ENCODE peak calls at places on chromosomes 11 and 22, in nine cellular contexts. One of them, this sample, is unnamed.

GRCh38 chr11:115145316-115145715 is 358.9 kb downstream of the CADM1 start:
- DNase-seq in fibroblast of mammary gland: no peak
- DNase-seq in RWPE1: no peak
- DNase-seq in NCI-H1930: no peak
- DNase-seq in pons: no peak
- DNase-seq in fibroblast of lung: no peak
- DNase-seq in nucleus accumbens: no peak
- DNase-seq in stimulated activated CD4-positive, alpha-beta T cell treated with anti-CD3 and anti-CD28 coated beads, Interleukin-12 subunit alpha, Interleukin-12 subunit beta, amount 100 ng/mL, for 48 hours: no peak
- DNase-seq in activated CD4-positive, alpha-beta memory T cell treated with anti-CD3 and anti-CD28 coated beads for 36 hours: no peak
- DNase-seq in this sample: no peak

GRCh38 chr11:112506852-112507251 is 246.2 kb upstream of the PLET1 start:
- DNase-seq in fibroblast of mammary gland: no peak
- DNase-seq in RWPE1: no peak
- DNase-seq in NCI-H1930: no peak
- DNase-seq in pons: no peak
- DNase-seq in fibroblast of lung: no peak
- DNase-seq in nucleus accumbens: no peak
- DNase-seq in stimulated activated CD4-positive, alpha-beta T cell treated with anti-CD3 and anti-CD28 coated beads, Interleukin-12 subunit alpha, Interleukin-12 subunit beta, amount 100 ng/mL, for 48 hours: no peak
- DNase-seq in activated CD4-positive, alpha-beta memory T cell treated with anti-CD3 and anti-CD28 coated beads for 36 hours: no peak
- DNase-seq in this sample: no peak

GRCh38 chr11:554824-555499 is 5.6 kb downstream of the LMNTD2 start:
- DNase-seq in fibroblast of mammary gland: peak; percentile 22
- DNase-seq in RWPE1: no peak
- DNase-seq in NCI-H1930: peak; percentile 97
- DNase-seq in pons: no peak
- DNase-seq in fibroblast of lung: peak; percentile 35
- DNase-seq in nucleus accumbens: no peak
- DNase-seq in stimulated activated CD4-positive, alpha-beta T cell treated with anti-CD3 and anti-CD28 coated beads, Interleukin-12 subunit alpha, Interleukin-12 subunit beta, amount 100 ng/mL, for 48 hours: peak; percentile 65
- DNase-seq in activated CD4-positive, alpha-beta memory T cell treated with anti-CD3 and anti-CD28 coated beads for 36 hours: peak; percentile 82
- DNase-seq in this sample: peak; percentile 67

GRCh38 chr11:92948116-92948515 is 21.3 kb upstream of the MTNR1B start:
- DNase-seq in fibroblast of mammary gland: no peak
- DNase-seq in RWPE1: no peak
- DNase-seq in NCI-H1930: no peak
- DNase-seq in pons: no peak
- DNase-seq in fibroblast of lung: no peak
- DNase-seq in nucleus accumbens: no peak
- DNase-seq in stimulated activated CD4-positive, alpha-beta T cell treated with anti-CD3 and anti-CD28 coated beads, Interleukin-12 subunit alpha, Interleukin-12 subunit beta, amount 100 ng/mL, for 48 hours: no peak
- DNase-seq in activated CD4-positive, alpha-beta memory T cell treated with anti-CD3 and anti-CD28 coated beads for 36 hours: no peak
- DNase-seq in this sample: no peak

GRCh38 chr11:24664399-24664798 is 167.5 kb downstream of the LUZP2 start:
- DNase-seq in fibroblast of mammary gland: no peak
- DNase-seq in RWPE1: no peak
- DNase-seq in NCI-H1930: no peak
- DNase-seq in pons: no peak
- DNase-seq in fibroblast of lung: no peak
- DNase-seq in nucleus accumbens: no peak
- DNase-seq in stimulated activated CD4-positive, alpha-beta T cell treated with anti-CD3 and anti-CD28 coated beads, Interleukin-12 subunit alpha, Interleukin-12 subunit beta, amount 100 ng/mL, for 48 hours: no peak
- DNase-seq in activated CD4-positive, alpha-beta memory T cell treated with anti-CD3 and anti-CD28 coated beads for 36 hours: no peak
- DNase-seq in this sample: no peak

GRCh38 chr11:96021901-96022650 is 98.2 kb upstream of the MTMR2 start:
- DNase-seq in fibroblast of mammary gland: no peak
- DNase-seq in RWPE1: no peak
- DNase-seq in NCI-H1930: no peak
- DNase-seq in pons: no peak
- DNase-seq in fibroblast of lung: no peak
- DNase-seq in nucleus accumbens: no peak
- DNase-seq in stimulated activated CD4-positive, alpha-beta T cell treated with anti-CD3 and anti-CD28 coated beads, Interleukin-12 subunit alpha, Interleukin-12 subunit beta, amount 100 ng/mL, for 48 hours: no peak
- DNase-seq in activated CD4-positive, alpha-beta memory T cell treated with anti-CD3 and anti-CD28 coated beads for 36 hours: no peak
- DNase-seq in this sample: no peak

GRCh38 chr22:48729499-48730171 is 1098.0 kb downstream of the BRD1 start:
- DNase-seq in fibroblast of mammary gland: no peak
- DNase-seq in RWPE1: no peak
- DNase-seq in NCI-H1930: no peak
- DNase-seq in pons: no peak
- DNase-seq in fibroblast of lung: no peak
- DNase-seq in nucleus accumbens: no peak
- DNase-seq in stimulated activated CD4-positive, alpha-beta T cell treated with anti-CD3 and anti-CD28 coated beads, Interleukin-12 subunit alpha, Interleukin-12 subunit beta, amount 100 ng/mL, for 48 hours: no peak
- DNase-seq in activated CD4-positive, alpha-beta memory T cell treated with anti-CD3 and anti-CD28 coated beads for 36 hours: no peak
- DNase-seq in this sample: no peak

GRCh38 chr11:11677672-11678356 is 56.0 kb upstream of the GALNT18 start:
- DNase-seq in fibroblast of mammary gland: no peak
- DNase-seq in RWPE1: no peak
- DNase-seq in NCI-H1930: no peak
- DNase-seq in pons: no peak
- DNase-seq in fibroblast of lung: no peak
- DNase-seq in nucleus accumbens: no peak
- DNase-seq in stimulated activated CD4-positive, alpha-beta T cell treated with anti-CD3 and anti-CD28 coated beads, Interleukin-12 subunit alpha, Interleukin-12 subunit beta, amount 100 ng/mL, for 48 hours: no peak
- DNase-seq in activated CD4-positive, alpha-beta memory T cell treated with anti-CD3 and anti-CD28 coated beads for 36 hours: no peak
- DNase-seq in this sample: no peak

GRCh38 chr11:120894207-120894989 is 129.5 kb upstream of the TBCEL start:
- DNase-seq in fibroblast of mammary gland: no peak
- DNase-seq in RWPE1: peak; percentile 17
- DNase-seq in NCI-H1930: no peak
- DNase-seq in pons: no peak
- DNase-seq in fibroblast of lung: no peak
- DNase-seq in nucleus accumbens: no peak
- DNase-seq in stimulated activated CD4-positive, alpha-beta T cell treated with anti-CD3 and anti-CD28 coated beads, Interleukin-12 subunit alpha, Interleukin-12 subunit beta, amount 100 ng/mL, for 48 hours: no peak
- DNase-seq in activated CD4-positive, alpha-beta memory T cell treated with anti-CD3 and anti-CD28 coated beads for 36 hours: no peak
- DNase-seq in this sample: no peak

GRCh38 chr11:72652871-72653615 is 21.2 kb downstream of the PDE2A start:
- DNase-seq in fibroblast of mammary gland: no peak
- DNase-seq in RWPE1: no peak
- DNase-seq in NCI-H1930: no peak
- DNase-seq in pons: no peak
- DNase-seq in fibroblast of lung: no peak
- DNase-seq in nucleus accumbens: no peak
- DNase-seq in stimulated activated CD4-positive, alpha-beta T cell treated with anti-CD3 and anti-CD28 coated beads, Interleukin-12 subunit alpha, Interleukin-12 subunit beta, amount 100 ng/mL, for 48 hours: no peak
- DNase-seq in activated CD4-positive, alpha-beta memory T cell treated with anti-CD3 and anti-CD28 coated beads for 36 hours: no peak
- DNase-seq in this sample: no peak

GRCh38 chr11:16739326-16739875 is 954 bp downstream of the C11orf58 start:
- DNase-seq in fibroblast of mammary gland: no peak
- DNase-seq in RWPE1: peak; percentile 16
- DNase-seq in NCI-H1930: no peak
- DNase-seq in pons: peak; percentile 17
- DNase-seq in fibroblast of lung: peak; percentile 40
- DNase-seq in nucleus accumbens: no peak
- DNase-seq in stimulated activated CD4-positive, alpha-beta T cell treated with anti-CD3 and anti-CD28 coated beads, Interleukin-12 subunit alpha, Interleukin-12 subunit beta, amount 100 ng/mL, for 48 hours: no peak
- DNase-seq in activated CD4-positive, alpha-beta memory T cell treated with anti-CD3 and anti-CD28 coated beads for 36 hours: no peak
- DNase-seq in this sample: no peak

GRCh38 chr22:36702832-36703210 is 731 bp downstream of the CACNG2 start:
- DNase-seq in fibroblast of mammary gland: no peak
- DNase-seq in RWPE1: no peak
- DNase-seq in NCI-H1930: no peak
- DNase-seq in pons: no peak
- DNase-seq in fibroblast of lung: no peak
- DNase-seq in nucleus accumbens: no peak
- DNase-seq in stimulated activated CD4-positive, alpha-beta T cell treated with anti-CD3 and anti-CD28 coated beads, Interleukin-12 subunit alpha, Interleukin-12 subunit beta, amount 100 ng/mL, for 48 hours: no peak
- DNase-seq in activated CD4-positive, alpha-beta memory T cell treated with anti-CD3 and anti-CD28 coated beads for 36 hours: no peak
- DNase-seq in this sample: no peak

GRCh38 chr11:111000400-111001090 is 245.0 kb upstream of the POU2AF2 start:
- DNase-seq in fibroblast of mammary gland: peak; percentile 68
- DNase-seq in RWPE1: no peak
- DNase-seq in NCI-H1930: no peak
- DNase-seq in pons: no peak
- DNase-seq in fibroblast of lung: peak; percentile 79
- DNase-seq in nucleus accumbens: no peak
- DNase-seq in stimulated activated CD4-positive, alpha-beta T cell treated with anti-CD3 and anti-CD28 coated beads, Interleukin-12 subunit alpha, Interleukin-12 subunit beta, amount 100 ng/mL, for 48 hours: no peak
- DNase-seq in activated CD4-positive, alpha-beta memory T cell treated with anti-CD3 and anti-CD28 coated beads for 36 hours: no peak
- DNase-seq in this sample: no peak

GRCh38 chr22:27454807-27455450 is 346.6 kb downstream of the MN1 start:
- DNase-seq in fibroblast of mammary gland: no peak
- DNase-seq in RWPE1: no peak
- DNase-seq in NCI-H1930: no peak
- DNase-seq in pons: no peak
- DNase-seq in fibroblast of lung: peak; percentile 40
- DNase-seq in nucleus accumbens: no peak
- DNase-seq in stimulated activated CD4-positive, alpha-beta T cell treated with anti-CD3 and anti-CD28 coated beads, Interleukin-12 subunit alpha, Interleukin-12 subunit beta, amount 100 ng/mL, for 48 hours: no peak
- DNase-seq in activated CD4-positive, alpha-beta memory T cell treated with anti-CD3 and anti-CD28 coated beads for 36 hours: no peak
- DNase-seq in this sample: no peak

GRCh38 chr11:61960532-61960931 is 6.9 kb downstream of the FTH1 start:
- DNase-seq in fibroblast of mammary gland: no peak
- DNase-seq in RWPE1: no peak
- DNase-seq in NCI-H1930: no peak
- DNase-seq in pons: no peak
- DNase-seq in fibroblast of lung: no peak
- DNase-seq in nucleus accumbens: no peak
- DNase-seq in stimulated activated CD4-positive, alpha-beta T cell treated with anti-CD3 and anti-CD28 coated beads, Interleukin-12 subunit alpha, Interleukin-12 subunit beta, amount 100 ng/mL, for 48 hours: no peak
- DNase-seq in activated CD4-positive, alpha-beta memory T cell treated with anti-CD3 and anti-CD28 coated beads for 36 hours: peak; percentile 4
- DNase-seq in this sample: no peak

GRCh38 chr11:16737860-16738197 is 618 bp upstream of the C11orf58 start:
- DNase-seq in fibroblast of mammary gland: no peak
- DNase-seq in RWPE1: no peak
- DNase-seq in NCI-H1930: no peak
- DNase-seq in pons: no peak
- DNase-seq in fibroblast of lung: peak; percentile 19
- DNase-seq in nucleus accumbens: no peak
- DNase-seq in stimulated activated CD4-positive, alpha-beta T cell treated with anti-CD3 and anti-CD28 coated beads, Interleukin-12 subunit alpha, Interleukin-12 subunit beta, amount 100 ng/mL, for 48 hours: no peak
- DNase-seq in activated CD4-positive, alpha-beta memory T cell treated with anti-CD3 and anti-CD28 coated beads for 36 hours: no peak
- DNase-seq in this sample: no peak

GRCh38 chr11:113974741-113975470 is at the start of gene HTR3A:
- DNase-seq in fibroblast of mammary gland: peak; percentile 8
- DNase-seq in RWPE1: peak; percentile 26
- DNase-seq in NCI-H1930: peak; percentile 12
- DNase-seq in pons: no peak
- DNase-seq in fibroblast of lung: no peak
- DNase-seq in nucleus accumbens: no peak
- DNase-seq in stimulated activated CD4-positive, alpha-beta T cell treated with anti-CD3 and anti-CD28 coated beads, Interleukin-12 subunit alpha, Interleukin-12 subunit beta, amount 100 ng/mL, for 48 hours: no peak
- DNase-seq in activated CD4-positive, alpha-beta memory T cell treated with anti-CD3 and anti-CD28 coated beads for 36 hours: no peak
- DNase-seq in this sample: no peak

GRCh38 chr11:59212222-59212621 is 505 bp downstream of the MPEG1 start:
- DNase-seq in fibroblast of mammary gland: no peak
- DNase-seq in RWPE1: no peak
- DNase-seq in NCI-H1930: no peak
- DNase-seq in pons: no peak
- DNase-seq in fibroblast of lung: no peak
- DNase-seq in nucleus accumbens: no peak
- DNase-seq in stimulated activated CD4-positive, alpha-beta T cell treated with anti-CD3 and anti-CD28 coated beads, Interleukin-12 subunit alpha, Interleukin-12 subunit beta, amount 100 ng/mL, for 48 hours: no peak
- DNase-seq in activated CD4-positive, alpha-beta memory T cell treated with anti-CD3 and anti-CD28 coated beads for 36 hours: no peak
- DNase-seq in this sample: no peak

GRCh38 chr11:71272161-71272560 is 19.8 kb upstream of the SHANK2 start:
- DNase-seq in fibroblast of mammary gland: no peak
- DNase-seq in RWPE1: no peak
- DNase-seq in NCI-H1930: no peak
- DNase-seq in pons: no peak
- DNase-seq in fibroblast of lung: no peak
- DNase-seq in nucleus accumbens: no peak
- DNase-seq in stimulated activated CD4-positive, alpha-beta T cell treated with anti-CD3 and anti-CD28 coated beads, Interleukin-12 subunit alpha, Interleukin-12 subunit beta, amount 100 ng/mL, for 48 hours: no peak
- DNase-seq in activated CD4-positive, alpha-beta memory T cell treated with anti-CD3 and anti-CD28 coated beads for 36 hours: no peak
- DNase-seq in this sample: no peak

GRCh38 chr11:25860677-25861445 is 471.1 kb upstream of the ANO3 start:
- DNase-seq in fibroblast of mammary gland: peak; percentile 1
- DNase-seq in RWPE1: no peak
- DNase-seq in NCI-H1930: peak; percentile 28
- DNase-seq in pons: peak; percentile 17
- DNase-seq in fibroblast of lung: peak; percentile 17
- DNase-seq in nucleus accumbens: no peak
- DNase-seq in stimulated activated CD4-positive, alpha-beta T cell treated with anti-CD3 and anti-CD28 coated beads, Interleukin-12 subunit alpha, Interleukin-12 subunit beta, amount 100 ng/mL, for 48 hours: no peak
- DNase-seq in activated CD4-positive, alpha-beta memory T cell treated with anti-CD3 and anti-CD28 coated beads for 36 hours: no peak
- DNase-seq in this sample: no peak

GRCh38 chr22:49396817-49397216 is 430.9 kb downstream of the BRD1 start:
- DNase-seq in fibroblast of mammary gland: no peak
- DNase-seq in RWPE1: no peak
- DNase-seq in NCI-H1930: no peak
- DNase-seq in pons: no peak
- DNase-seq in fibroblast of lung: no peak
- DNase-seq in nucleus accumbens: no peak
- DNase-seq in stimulated activated CD4-positive, alpha-beta T cell treated with anti-CD3 and anti-CD28 coated beads, Interleukin-12 subunit alpha, Interleukin-12 subunit beta, amount 100 ng/mL, for 48 hours: no peak
- DNase-seq in activated CD4-positive, alpha-beta memory T cell treated with anti-CD3 and anti-CD28 coated beads for 36 hours: no peak
- DNase-seq in this sample: no peak

GRCh38 chr11:66280428-66280827 is 2.5 kb downstream of the CNIH2 start:
- DNase-seq in fibroblast of mammary gland: no peak
- DNase-seq in RWPE1: no peak
- DNase-seq in NCI-H1930: no peak
- DNase-seq in pons: no peak
- DNase-seq in fibroblast of lung: no peak
- DNase-seq in nucleus accumbens: no peak
- DNase-seq in stimulated activated CD4-positive, alpha-beta T cell treated with anti-CD3 and anti-CD28 coated beads, Interleukin-12 subunit alpha, Interleukin-12 subunit beta, amount 100 ng/mL, for 48 hours: no peak
- DNase-seq in activated CD4-positive, alpha-beta memory T cell treated with anti-CD3 and anti-CD28 coated beads for 36 hours: no peak
- DNase-seq in this sample: no peak

GRCh38 chr11:2791139-2791520 is 91.3 kb upstream of the KCNQ1OT1 start:
- DNase-seq in fibroblast of mammary gland: no peak
- DNase-seq in RWPE1: no peak
- DNase-seq in NCI-H1930: no peak
- DNase-seq in pons: no peak
- DNase-seq in fibroblast of lung: no peak
- DNase-seq in nucleus accumbens: no peak
- DNase-seq in stimulated activated CD4-positive, alpha-beta T cell treated with anti-CD3 and anti-CD28 coated beads, Interleukin-12 subunit alpha, Interleukin-12 subunit beta, amount 100 ng/mL, for 48 hours: no peak
- DNase-seq in activated CD4-positive, alpha-beta memory T cell treated with anti-CD3 and anti-CD28 coated beads for 36 hours: no peak
- DNase-seq in this sample: no peak

GRCh38 chr22:39560127-39560526 is 10.4 kb upstream of the CACNA1I start:
- DNase-seq in fibroblast of mammary gland: no peak
- DNase-seq in RWPE1: no peak
- DNase-seq in NCI-H1930: no peak
- DNase-seq in pons: no peak
- DNase-seq in fibroblast of lung: no peak
- DNase-seq in nucleus accumbens: no peak
- DNase-seq in stimulated activated CD4-positive, alpha-beta T cell treated with anti-CD3 and anti-CD28 coated beads, Interleukin-12 subunit alpha, Interleukin-12 subunit beta, amount 100 ng/mL, for 48 hours: no peak
- DNase-seq in activated CD4-positive, alpha-beta memory T cell treated with anti-CD3 and anti-CD28 coated beads for 36 hours: no peak
- DNase-seq in this sample: no peak

GRCh38 chr11:32893947-32894827 is 1.6 kb downstream of the QSER1 start:
- DNase-seq in fibroblast of mammary gland: peak; percentile 90
- DNase-seq in RWPE1: peak; percentile 80
- DNase-seq in NCI-H1930: peak; percentile 57
- DNase-seq in pons: peak; percentile 49
- DNase-seq in fibroblast of lung: peak; percentile 93
- DNase-seq in nucleus accumbens: no peak
- DNase-seq in stimulated activated CD4-positive, alpha-beta T cell treated with anti-CD3 and anti-CD28 coated beads, Interleukin-12 subunit alpha, Interleukin-12 subunit beta, amount 100 ng/mL, for 48 hours: peak; percentile 20
- DNase-seq in activated CD4-positive, alpha-beta memory T cell treated with anti-CD3 and anti-CD28 coated beads for 36 hours: peak; percentile 54
- DNase-seq in this sample: peak; percentile 42

GRCh38 chr11:65243773-65244172 is 18.0 kb upstream of the POLA2 start:
- DNase-seq in fibroblast of mammary gland: no peak
- DNase-seq in RWPE1: no peak
- DNase-seq in NCI-H1930: no peak
- DNase-seq in pons: no peak
- DNase-seq in fibroblast of lung: no peak
- DNase-seq in nucleus accumbens: no peak
- DNase-seq in stimulated activated CD4-positive, alpha-beta T cell treated with anti-CD3 and anti-CD28 coated beads, Interleukin-12 subunit alpha, Interleukin-12 subunit beta, amount 100 ng/mL, for 48 hours: no peak
- DNase-seq in activated CD4-positive, alpha-beta memory T cell treated with anti-CD3 and anti-CD28 coated beads for 36 hours: no peak
- DNase-seq in this sample: no peak

GRCh38 chr11:111344032-111344431 is 35.0 kb downstream of the POU2AF1 start:
- DNase-seq in fibroblast of mammary gland: peak; percentile 96
- DNase-seq in RWPE1: peak; percentile 12
- DNase-seq in NCI-H1930: no peak
- DNase-seq in pons: no peak
- DNase-seq in fibroblast of lung: peak; percentile 70
- DNase-seq in nucleus accumbens: no peak
- DNase-seq in stimulated activated CD4-positive, alpha-beta T cell treated with anti-CD3 and anti-CD28 coated beads, Interleukin-12 subunit alpha, Interleukin-12 subunit beta, amount 100 ng/mL, for 48 hours: no peak
- DNase-seq in activated CD4-positive, alpha-beta memory T cell treated with anti-CD3 and anti-CD28 coated beads for 36 hours: no peak
- DNase-seq in this sample: no peak

GRCh38 chr11:17846852-17847453 is 112.4 kb downstream of the KCNC1 start:
- DNase-seq in fibroblast of mammary gland: peak; percentile 69
- DNase-seq in RWPE1: no peak
- DNase-seq in NCI-H1930: no peak
- DNase-seq in pons: no peak
- DNase-seq in fibroblast of lung: peak; percentile 68
- DNase-seq in nucleus accumbens: no peak
- DNase-seq in stimulated activated CD4-positive, alpha-beta T cell treated with anti-CD3 and anti-CD28 coated beads, Interleukin-12 subunit alpha, Interleukin-12 subunit beta, amount 100 ng/mL, for 48 hours: no peak
- DNase-seq in activated CD4-positive, alpha-beta memory T cell treated with anti-CD3 and anti-CD28 coated beads for 36 hours: no peak
- DNase-seq in this sample: no peak

GRCh38 chr11:289706-290620 is 1.0 kb downstream of the PGGHG start:
- DNase-seq in fibroblast of mammary gland: no peak
- DNase-seq in RWPE1: no peak
- DNase-seq in NCI-H1930: no peak
- DNase-seq in pons: no peak
- DNase-seq in fibroblast of lung: no peak
- DNase-seq in nucleus accumbens: no peak
- DNase-seq in stimulated activated CD4-positive, alpha-beta T cell treated with anti-CD3 and anti-CD28 coated beads, Interleukin-12 subunit alpha, Interleukin-12 subunit beta, amount 100 ng/mL, for 48 hours: no peak
- DNase-seq in activated CD4-positive, alpha-beta memory T cell treated with anti-CD3 and anti-CD28 coated beads for 36 hours: peak; percentile 10
- DNase-seq in this sample: no peak

GRCh38 chr11:83389975-83390374 is 103.8 kb upstream of the CCDC90B start:
- DNase-seq in fibroblast of mammary gland: no peak
- DNase-seq in RWPE1: no peak
- DNase-seq in NCI-H1930: no peak
- DNase-seq in pons: no peak
- DNase-seq in fibroblast of lung: no peak
- DNase-seq in nucleus accumbens: no peak
- DNase-seq in stimulated activated CD4-positive, alpha-beta T cell treated with anti-CD3 and anti-CD28 coated beads, Interleukin-12 subunit alpha, Interleukin-12 subunit beta, amount 100 ng/mL, for 48 hours: no peak
- DNase-seq in activated CD4-positive, alpha-beta memory T cell treated with anti-CD3 and anti-CD28 coated beads for 36 hours: no peak
- DNase-seq in this sample: no peak

GRCh38 chr11:96054870-96055705 is 131.2 kb upstream of the MTMR2 start:
- DNase-seq in fibroblast of mammary gland: peak; percentile 68
- DNase-seq in RWPE1: peak; percentile 43
- DNase-seq in NCI-H1930: peak; percentile 44
- DNase-seq in pons: peak; percentile 72
- DNase-seq in fibroblast of lung: peak; percentile 60
- DNase-seq in nucleus accumbens: no peak
- DNase-seq in stimulated activated CD4-positive, alpha-beta T cell treated with anti-CD3 and anti-CD28 coated beads, Interleukin-12 subunit alpha, Interleukin-12 subunit beta, amount 100 ng/mL, for 48 hours: no peak
- DNase-seq in activated CD4-positive, alpha-beta memory T cell treated with anti-CD3 and anti-CD28 coated beads for 36 hours: no peak
- DNase-seq in this sample: no peak

This sample was measured in effector memory CD4-positive, alpha-beta T cell.